ENCODE peak calls at places on chromosomes 6 and 20, in five cellular contexts. C, O, H, B and U are unnamed samples.

GRCh38 chr6:35583893-35584688 is 71.4 kb upstream of the TULP1 start:
- DNase-seq in B (peak), O (peak), H (peak), C (peak), U (peak)

GRCh38 chr6:93272201-93272600 is 147.2 kb downstream of the EPHA7 start:
- DNase-seq in B (no peak), H (no peak), O (no peak), C (no peak), U (no peak)

GRCh38 chr6:90295854-90296345 is 743 bp downstream of the BACH2 start:
- DNase-seq in O (peak), H (peak), C (peak), B (peak), U (peak)

GRCh38 chr6:57301755-57302154 is 15.7 kb upstream of the PRIM2 start:
- DNase-seq in C (no peak), O (no peak), H (no peak), B (no peak), U (no peak)

GRCh38 chr20:48879609-48880008 is 41.9 kb upstream of the ARFGEF2 start:
- DNase-seq in O (no peak), C (no peak), B (no peak), H (no peak), U (no peak)

GRCh38 chr6:39493717-39494116 is 171.2 kb upstream of the KCNK16 start:
- DNase-seq in C (no peak), B (no peak), O (no peak), H (no peak), U (no peak)

GRCh38 chr6:56862415-56863175 is 92.3 kb upstream of the BEND6 start:
- DNase-seq in C (no peak), B (no peak), O (no peak), H (no peak), U (no peak)

GRCh38 chr6:84282566-84282965 is 55.1 kb upstream of the CEP162 start:
- DNase-seq in O (no peak), C (no peak), H (no peak), B (peak), U (no peak)

GRCh38 chr20:37984018-37984785 is 49.1 kb downstream of the TTI1 start:
- DNase-seq in B (peak), O (peak), H (no peak), C (no peak), U (no peak)

GRCh38 chr20:37711001-37711400 is 17.2 kb downstream of the CTNNBL1 start:
- DNase-seq in C (no peak), B (no peak), H (no peak), O (no peak), U (no peak)

GRCh38 chr20:45886590-45887345 is 654 bp downstream of the SPATA25 start:
- DNase-seq in B (no peak), C (no peak), H (no peak), O (no peak), U (no peak)

DNA sequence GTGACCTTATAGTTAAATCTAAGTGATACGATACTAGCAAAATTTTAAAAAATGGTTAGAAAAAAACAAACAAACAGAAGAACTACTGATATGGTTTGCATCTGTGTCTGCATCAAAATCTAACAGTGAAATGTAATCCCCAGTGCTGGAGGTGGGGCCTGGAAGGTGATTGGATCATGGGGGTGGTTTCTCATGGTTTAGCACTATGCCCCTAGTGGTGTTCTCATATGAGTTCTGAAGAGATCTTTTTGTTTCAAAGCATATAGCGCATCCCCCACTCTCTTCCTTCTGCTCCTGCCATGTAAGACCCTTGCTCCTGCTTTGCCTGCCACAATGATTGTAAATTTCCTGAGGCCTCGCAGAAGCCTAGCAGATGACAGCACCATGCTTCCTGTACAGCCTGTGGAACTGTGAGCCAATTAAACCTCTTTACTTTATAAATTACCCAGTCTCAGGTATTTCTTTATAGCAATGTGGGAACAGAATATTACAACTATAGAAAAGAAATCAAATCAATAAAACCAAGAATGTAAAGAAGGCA is 5.4 kb downstream of the FBXL4 start:
- DNase-seq in B (no peak), H (no peak), C (no peak), O (no peak), U (no peak)
- TF ChIP-seq CTCF in B (no peak), H (no peak), C (no peak), O (no peak), U (no peak)

GRCh38 chr20:35523298-35523888 is 6.1 kb downstream of the C20orf173 start:
- DNase-seq in C (no peak), O (no peak), B (no peak), H (no peak), U (peak)
- TF ChIP-seq CTCF in C (no peak), O (peak), B (peak), H (peak), U (peak)

GRCh38 chr6:107272246-107272645 is 156.9 kb upstream of the BEND3 start:
- DNase-seq in H (no peak), O (no peak), B (no peak), C (no peak), U (no peak)
- TF ChIP-seq CTCF in H (no peak), O (no peak), B (no peak), C (no peak), U (no peak)

GRCh38 chr6:24824142-24824755 is 25.5 kb upstream of the ARMH2 start:
- DNase-seq in H (no peak), O (no peak), B (no peak), C (no peak), U (no peak)
- TF ChIP-seq CTCF in H (no peak), O (no peak), B (no peak), C (no peak), U (no peak)

DNA sequence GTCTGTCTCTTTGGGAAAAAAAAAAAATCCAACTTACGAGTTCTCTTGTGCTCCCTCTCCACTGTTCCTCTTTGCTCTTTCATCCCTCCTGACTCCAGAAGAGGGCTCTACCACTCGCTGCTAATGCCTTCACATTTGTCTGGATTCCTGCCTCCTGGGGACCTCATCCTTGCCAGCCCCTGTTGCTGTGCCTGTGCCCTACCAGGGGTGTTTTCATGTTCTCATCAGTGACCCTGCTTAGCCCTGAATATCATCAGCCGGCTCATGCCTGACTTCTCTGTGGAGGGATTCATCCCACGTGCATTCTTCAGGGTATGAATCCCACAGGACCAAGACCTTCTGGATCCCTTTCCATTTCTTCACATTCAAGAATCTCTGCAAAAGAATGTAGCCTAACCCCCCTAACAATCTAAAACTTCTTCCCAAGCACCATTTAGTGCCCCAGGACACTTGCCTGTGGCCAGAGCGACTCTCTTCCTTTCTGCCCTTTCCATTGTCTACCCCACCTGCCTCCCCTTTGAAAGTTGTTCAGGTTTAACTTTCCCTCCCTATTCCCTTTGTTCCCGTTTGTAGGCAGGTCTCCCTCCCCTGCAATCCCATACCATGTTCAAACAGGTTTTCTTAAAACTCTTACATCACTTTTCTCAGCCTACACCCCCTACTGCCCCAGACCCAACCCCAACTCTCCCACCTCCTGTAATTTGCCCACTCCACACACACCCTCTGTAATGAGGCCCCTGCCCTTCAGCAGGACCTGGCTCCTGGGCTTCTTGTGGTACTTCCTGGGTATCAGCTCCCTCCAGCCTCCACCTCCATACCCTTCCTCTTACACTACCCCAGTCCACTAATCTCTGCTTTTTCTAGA is 50.2 kb downstream of the RREB1 start:
- DNase-seq in B (no peak), H (no peak), O (no peak), C (no peak), U (no peak)
- TF ChIP-seq CTCF in B (no peak), H (no peak), O (no peak), C (no peak), U (no peak)

DNA sequence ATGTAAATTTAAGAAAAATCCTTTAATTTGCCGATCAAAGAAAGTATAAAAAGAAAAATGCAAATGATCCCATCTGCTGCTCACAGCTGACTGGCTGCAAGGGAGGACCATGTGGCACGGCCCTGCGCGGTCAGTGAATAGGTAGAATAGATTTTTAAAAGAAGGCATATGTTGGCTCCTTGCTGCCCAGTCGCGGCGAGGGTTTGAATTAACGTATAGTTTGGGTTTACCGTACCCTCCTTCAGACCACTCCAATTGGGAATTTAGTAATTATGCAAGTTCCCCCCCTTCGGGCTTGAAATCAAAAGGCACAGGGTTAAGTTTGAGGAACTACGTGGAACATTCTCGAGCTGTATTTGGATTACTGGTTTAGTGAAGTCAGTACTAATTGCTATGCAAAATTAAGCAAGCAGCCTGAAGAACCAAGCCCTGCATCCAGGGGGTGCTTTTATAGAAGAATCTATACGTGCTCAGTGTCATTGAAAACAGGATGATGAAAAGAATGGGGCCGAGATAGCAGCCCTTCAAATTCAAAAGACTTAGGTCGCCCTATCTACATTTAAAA is 1.1 kb upstream of the BEND3 start:
- DNase-seq in B (peak), O (no peak), H (no peak), C (no peak), U (no peak)
- TF ChIP-seq CTCF in B (peak), O (no peak), H (peak), C (no peak), U (no peak)

GRCh38 chr6:10424005-10424404 is 9.1 kb upstream of the TFAP2A start:
- DNase-seq in B (no peak), O (no peak), H (no peak), C (no peak), U (peak)
- TF ChIP-seq CTCF in B (no peak), O (no peak), H (peak), C (no peak), U (no peak)